ENCODE peak calls at places on chromosomes 6 and 20, in four cellular contexts. J is sigmoid colon; R is lower lobe of right lung; G is CD8-positive, alpha-beta T cell. B is an unnamed sample.

GRCh38 chr6:3323696-3324261 is 65.0 kb downstream of the PSMG4 start:
- DNase-seq in G (no peak), R (no peak), J (no peak), B (no peak)

GRCh38 chr6:143744593-143745151 is 66.9 kb downstream of the PHACTR2 start:
- DNase-seq in R (no peak), J (no peak), G (no peak), B (no peak)

GRCh38 chr6:56759521-56759920 is 116.8 kb upstream of the DST start:
- DNase-seq in G (no peak), R (no peak), J (no peak), B (no peak)

GRCh38 chr20:37943033-37943432 is 40.1 kb downstream of the VSTM2L start:
- DNase-seq in G (no peak), R (no peak), J (no peak), B (no peak)

GRCh38 chr6:97841763-97842162 is 558.7 kb upstream of the MMS22L start:
- DNase-seq in G (no peak), J (no peak), R (no peak), B (no peak)

GRCh38 chr6:159692303-159693127 is 526 bp downstream of the SOD2 start:
- DNase-seq in R (peak; percentile 79), G (peak; percentile 61), J (peak; percentile 80), B (peak; percentile 83)

GRCh38 chr6:81797594-81797993 is 45.1 kb upstream of the TENT5A start:
- DNase-seq in J (no peak), G (no peak), R (no peak), B (no peak)

GRCh38 chr20:717271-717670 is 41.7 kb upstream of the SCRT2 start:
- DNase-seq in G (no peak), J (no peak), R (no peak), B (no peak)

GRCh38 chr6:73079611-73079955 is 145.7 kb downstream of the KHDC1L start:
- DNase-seq in R (no peak), J (no peak), G (no peak), B (no peak)

GRCh38 chr6:136761227-136761922 is 30.9 kb downstream of the MAP3K5 start:
- DNase-seq in J (no peak), G (peak; percentile 32), R (no peak), B (no peak)

GRCh38 chr6:164109770-164110140 is 695.2 kb downstream of the QKI start:
- DNase-seq in R (peak; percentile 60), J (no peak), G (no peak), B (no peak)

GRCh38 chr6:73521351-73522254 is 771 bp upstream of the EEF1A1 start:
- DNase-seq in R (peak; percentile 83), G (peak; percentile 74), J (peak; percentile 91), B (peak; percentile 91)

GRCh38 chr6:11810039-11810541 is 31.5 kb upstream of the ADTRP start:
- DNase-seq in J (peak; percentile 85), G (no peak), R (peak; percentile 81), B (peak; percentile 81)

GRCh38 chr6:11346516-11346915 is 114.0 kb upstream of the NEDD9 start:
- DNase-seq in R (no peak), G (no peak), J (no peak), B (no peak)

GRCh38 chr20:57727863-57728262 is 18.0 kb upstream of the PMEPA1 start:
- DNase-seq in R (no peak), J (no peak), G (no peak), B (no peak)

GRCh38 chr20:57724610-57725405 is 15.0 kb upstream of the PMEPA1 start:
- DNase-seq in G (no peak), R (no peak), J (no peak), B (no peak)

GRCh38 chr20:57718490-57719009 is 8.7 kb upstream of the PMEPA1 start:
- DNase-seq in J (peak; percentile 99), G (peak; percentile 89), R (peak; percentile 97), B (peak; percentile 97)

GRCh38 chr20:57719951-57720350 is 10.1 kb upstream of the PMEPA1 start:
- DNase-seq in J (no peak), R (no peak), G (no peak), B (no peak)

GRCh38 chr20:57723816-57724215 is 14.0 kb upstream of the PMEPA1 start:
- DNase-seq in J (no peak), R (no peak), G (no peak), B (no peak)
- TF ChIP-seq CTCF in J (no peak), R (no peak), G (no peak), B (no peak)

DNA sequence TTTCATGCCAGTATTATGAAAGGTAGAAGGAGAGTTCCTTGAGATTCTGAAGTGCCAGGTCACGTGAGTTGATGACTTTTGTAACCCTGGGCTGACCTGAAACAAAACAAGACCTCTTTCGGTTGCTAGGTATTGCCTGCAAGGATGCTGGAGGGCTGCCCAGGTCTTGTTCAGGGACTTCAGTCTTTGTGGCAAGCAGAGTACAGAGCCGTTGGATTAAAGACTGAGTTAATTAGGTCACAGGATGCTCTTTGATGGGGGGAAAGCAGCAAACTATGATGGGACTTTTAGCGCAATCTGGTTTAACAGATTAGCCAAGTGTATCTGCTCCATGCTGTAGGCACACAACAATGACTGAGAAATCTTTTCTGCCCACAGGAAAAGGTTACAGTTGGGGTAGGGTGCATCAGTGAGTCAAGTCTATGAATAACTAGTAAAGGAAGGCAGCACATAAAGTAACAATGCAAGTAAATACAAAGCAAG is 12.8 kb upstream of the ELOVL5 start:
- DNase-seq in R (peak; percentile 93), G (peak; percentile 69), J (no peak), B (peak; percentile 91)
- H3K4me3 ChIP-seq in R (no peak overlapping the region), G (no peak overlapping the region), J (no peak overlapping the region), B (no peak overlapping the region)

DNA sequence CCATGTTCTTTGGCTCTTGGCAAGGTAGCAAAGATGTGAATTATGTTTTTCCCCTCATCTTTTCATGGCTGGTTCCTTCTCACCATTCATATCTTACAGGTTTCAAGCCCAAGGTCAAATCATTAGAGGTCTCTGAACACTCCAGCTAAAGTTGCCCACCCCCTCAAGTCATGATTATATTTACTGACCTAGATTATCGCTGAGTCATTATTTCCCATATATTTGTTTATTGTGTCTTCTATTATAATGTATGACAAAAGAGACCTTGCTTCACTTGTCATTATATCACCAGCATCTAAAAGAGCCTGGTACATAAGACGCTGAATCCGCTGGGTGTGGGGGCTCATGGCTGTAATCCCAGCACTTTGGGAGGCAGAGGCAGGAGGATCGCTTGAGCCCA is 12.4 kb downstream of the DSN1 start:
- DNase-seq in R (no peak), J (no peak), G (no peak), B (no peak)
- H3K36me3 ChIP-seq in R (no peaks in the 10 kb centered on the region), J (no peaks in the 10 kb centered on the region), G (peaks cover 3% of the 10 kb centered on the region), B (no peaks in the 10 kb centered on the region)

GRCh38 chr6:132020138-132020551 is 69.0 kb upstream of the CCN2 start:
- DNase-seq in J (peak; percentile 85), R (peak; percentile 45), G (no peak), B (peak; percentile 64)

GRCh38 chr6:132017921-132018320 is 66.7 kb upstream of the CCN2 start:
- DNase-seq in G (no peak), R (no peak), J (no peak), B (no peak)

GRCh38 chr6:132025468-132025867 is 74.3 kb upstream of the CCN2 start:
- DNase-seq in J (no peak), R (no peak), G (no peak), B (no peak)

GRCh38 chr6:132021552-132022375 is 70.6 kb upstream of the CCN2 start:
- DNase-seq in R (no peak), J (no peak), G (no peak), B (no peak)

GRCh38 chr6:132023490-132023889 is 72.3 kb upstream of the CCN2 start:
- DNase-seq in G (no peak), J (no peak), R (no peak), B (no peak)
- TF ChIP-seq CTCF in G (no peak), J (no peak), R (no peak), B (no peak)

GRCh38 chr6:128492386-128492785 is 28.0 kb downstream of the PTPRK start:
- DNase-seq in J (no peak), G (no peak), R (peak; percentile 48), B (no peak)
- H3K4me3 ChIP-seq in J (peak overlapping the region; percentile 47), G (no peak overlapping the region), R (no peak overlapping the region), B (no peak overlapping the region)

GRCh38 chr20:32078777-32079176 is 26.7 kb downstream of the HCK start:
- DNase-seq in R (no peak), J (no peak), G (no peak), B (no peak)

GRCh38 chr20:32078322-32078721 is 26.3 kb downstream of the HCK start:
- DNase-seq in G (no peak), R (no peak), J (no peak), B (no peak)

GRCh38 chr20:32077192-32077591 is 25.1 kb downstream of the HCK start:
- DNase-seq in J (no peak), G (no peak), R (no peak), B (no peak)

GRCh38 chr20:32072168-32072721 is 20.2 kb downstream of the HCK start:
- DNase-seq in J (no peak), R (no peak), G (no peak), B (no peak)

DNA sequence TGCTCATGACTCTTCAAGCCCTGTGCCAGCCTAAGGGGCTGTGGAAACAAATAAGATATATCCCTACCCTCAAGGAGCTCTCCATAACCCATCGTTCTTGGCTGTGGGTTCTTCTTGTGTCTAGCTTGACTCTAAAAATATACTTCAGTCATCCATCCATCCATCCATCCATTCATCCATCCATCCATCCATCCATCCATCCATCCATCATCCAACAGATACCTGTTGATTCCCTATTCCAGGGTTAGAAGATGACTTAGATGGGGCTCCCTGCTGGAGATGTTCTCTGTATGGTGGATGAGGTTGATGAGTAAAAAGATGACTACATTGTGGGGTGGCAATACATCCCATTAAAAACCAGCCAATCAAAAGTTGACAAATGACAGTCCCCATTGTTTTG is 23.5 kb downstream of the HCK start:
- DNase-seq in G (no peak), J (no peak), R (no peak), B (no peak)
- H3K36me3 ChIP-seq in G (no peaks in the 10 kb centered on the region), J (no peaks in the 10 kb centered on the region), R (peaks cover 2% of the 10 kb centered on the region), B (no peaks in the 10 kb centered on the region)

GRCh38 chr6:125759184-125759902 is 9.9 kb downstream of the HEY2 start:
- DNase-seq in R (no peak), J (no peak), G (no peak), B (no peak)
- TF ChIP-seq CTCF in R (no peak), J (no peak), G (no peak), B (no peak)

GRCh38 chr6:209432-210103 is 82.7 kb upstream of the DUSP22 start:
- DNase-seq in R (no peak), J (no peak), G (peak; percentile 42), B (no peak)
- H3K4me3 ChIP-seq in R (peak overlapping the region; percentile 19), J (no peak overlapping the region), G (no peak overlapping the region), B (peak overlapping the region; percentile 31)

B was measured in upper lobe of right lung.